ENCODE peak calls at places on chromosomes 12 and 14, in five cellular contexts. Y is neuronal stem cell, O is H1, R is H9, Z is mesendoderm. F is an unnamed sample.

GRCh38 chr12:25023808-25024207 is 74.9 kb upstream of the BCAT1 start:
- DNase-seq in Y (no peak), O (no peak), R (no peak), Z (no peak), F (no peak)

GRCh38 chr12:14961466-14962155 is at the start of gene ARHGDIB:
- DNase-seq in Y (no peak), O (no peak), R (no peak), Z (no peak), F (no peak)

GRCh38 chr14:72809063-72809462 is 84.8 kb downstream of the DPF3 start:
- DNase-seq in Y (no peak), O (no peak), R (no peak), Z (no peak), F (no peak)

GRCh38 chr12:29157486-29157946 is 8.4 kb downstream of the FAR2 start:
- DNase-seq in Y (no peak), O (no peak), R (no peak), Z (no peak), F (peak)

GRCh38 chr12:49061157-49061650 is 610 bp upstream of the KMT2D start:
- DNase-seq in Y (no peak), O (no peak), R (no peak), Z (no peak), F (no peak)

GRCh38 chr12:64172143-64172970 is 49.7 kb downstream of the KICS2 start:
- DNase-seq in Y (no peak), O (no peak), R (no peak), Z (peak), F (no peak)

GRCh38 chr12:82519508-82519907 is 161.2 kb downstream of the METTL25 start:
- DNase-seq in Y (no peak), O (no peak), R (no peak), Z (no peak), F (no peak)

GRCh38 chr12:52058631-52059324 is 7.5 kb downstream of the NR4A1 start:
- DNase-seq in Y (no peak), O (no peak), R (no peak), Z (no peak), F (peak)

GRCh38 chr14:73818821-73819220 is 32.8 kb upstream of the PTGR2 start:
- DNase-seq in Y (no peak), O (no peak), R (no peak), Z (no peak), F (no peak)

GRCh38 chr12:109870648-109871047 is 9.7 kb downstream of the GLTP start:
- DNase-seq in Y (no peak), O (no peak), R (no peak), Z (no peak), F (peak)

GRCh38 chr12:47725893-47726292 is 603 bp upstream of the ENDOU start:
- DNase-seq in Y (no peak), O (no peak), R (no peak), Z (no peak), F (peak)

GRCh38 chr12:94561943-94562411 is 88.4 kb downstream of the TMCC3 start:
- DNase-seq in Y (no peak), O (no peak), R (no peak), Z (no peak), F (no peak)

GRCh38 chr12:25469861-25470260 is 83.2 kb downstream of the LMNTD1 start:
- DNase-seq in Y (no peak), O (no peak), R (no peak), Z (no peak), F (peak)

GRCh38 chr14:81221579-81222102 is 882 bp upstream of the GTF2A1 start:
- DNase-seq in Y (no peak), O (no peak), R (no peak), Z (peak), F (peak)

GRCh38 chr14:31059152-31059924 is 33.2 kb upstream of the STRN3 start:
- DNase-seq in Y (no peak), O (no peak), R (no peak), Z (peak), F (peak)

GRCh38 chr14:103552011-103552797 is 10.3 kb downstream of the BAG5 start:
- DNase-seq in Y (no peak), O (no peak), R (no peak), Z (no peak), F (peak)

DNA sequence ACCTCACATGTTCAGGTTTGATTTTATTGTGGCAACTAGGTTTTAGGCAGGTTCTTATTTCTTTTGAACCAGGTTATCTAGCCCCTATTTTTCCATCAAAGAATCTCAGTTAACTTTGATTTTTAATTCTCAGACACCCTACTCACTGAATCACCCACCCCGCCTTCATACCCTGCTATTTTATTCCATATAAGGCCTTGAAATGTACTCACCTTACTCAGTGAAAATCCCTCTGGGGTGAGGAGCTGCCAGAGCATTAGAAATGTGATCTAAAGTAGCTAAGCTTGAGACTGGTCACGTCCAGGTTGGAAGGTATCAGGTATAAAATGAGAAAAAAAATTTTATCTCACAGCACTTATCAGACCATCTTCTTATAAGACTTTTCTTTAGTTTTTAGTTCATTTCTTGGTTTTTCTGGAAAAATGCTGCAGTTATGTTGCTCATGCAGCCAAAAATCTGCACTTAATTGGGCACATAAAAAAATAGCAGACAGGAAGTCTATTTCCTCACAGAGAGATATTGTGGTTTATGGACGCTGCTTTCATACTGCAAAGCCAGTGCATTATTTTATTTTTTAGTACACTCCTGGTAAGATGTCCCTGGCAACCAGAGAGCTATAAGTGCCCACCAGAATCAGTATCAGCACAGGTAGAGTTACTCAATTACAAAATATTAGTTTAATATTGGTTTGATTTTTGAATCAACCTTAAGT is 101.5 kb upstream of the CCDC91 start:
- DNase-seq in Y (no peak), O (no peak), R (no peak), Z (no peak), F (no peak)
- H2BK15ac ChIP-seq in Y (no peak), O (no peak), R (no peak), Z (no peak), F (no peak)

DNA sequence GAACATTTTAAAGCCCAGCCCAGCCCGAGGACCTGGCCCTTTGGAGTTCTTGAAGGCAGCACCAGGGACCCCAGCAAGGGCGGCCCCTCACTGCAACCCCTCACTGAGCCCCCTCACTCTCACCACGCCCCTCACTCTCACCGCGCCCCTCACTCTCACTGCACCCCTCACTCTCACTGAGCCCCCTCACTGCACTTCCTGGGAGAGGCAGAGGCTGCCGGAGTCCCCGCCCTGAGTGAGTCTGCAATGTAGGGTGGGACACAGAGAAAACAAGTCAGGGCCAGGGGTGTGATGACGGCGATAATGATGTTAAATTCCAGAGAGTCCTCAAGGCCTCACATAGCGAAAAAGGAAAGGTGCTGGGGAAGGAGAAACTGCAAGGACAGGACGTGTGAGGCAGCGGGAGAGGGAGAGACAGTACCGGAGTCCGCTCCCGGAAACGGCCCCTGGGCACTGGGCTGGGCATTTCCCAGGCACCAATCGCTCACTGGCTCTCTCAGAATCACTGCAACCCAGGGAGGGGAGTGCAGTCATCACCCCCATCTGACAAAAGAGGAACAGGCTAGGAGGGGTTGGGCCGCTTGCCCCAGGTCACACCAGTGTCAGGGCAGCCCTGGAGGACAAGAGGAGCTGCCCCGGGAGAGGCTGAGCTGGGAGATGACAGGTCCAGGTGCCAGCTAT is 24.9 kb downstream of the CCDC88C start:
- DNase-seq in Y (no peak), O (no peak), R (no peak), Z (peak), F (no peak)
- H3K9ac ChIP-seq in Y (no peak), O (no peak), R (no peak), Z (peak), F (no peak)

DNA sequence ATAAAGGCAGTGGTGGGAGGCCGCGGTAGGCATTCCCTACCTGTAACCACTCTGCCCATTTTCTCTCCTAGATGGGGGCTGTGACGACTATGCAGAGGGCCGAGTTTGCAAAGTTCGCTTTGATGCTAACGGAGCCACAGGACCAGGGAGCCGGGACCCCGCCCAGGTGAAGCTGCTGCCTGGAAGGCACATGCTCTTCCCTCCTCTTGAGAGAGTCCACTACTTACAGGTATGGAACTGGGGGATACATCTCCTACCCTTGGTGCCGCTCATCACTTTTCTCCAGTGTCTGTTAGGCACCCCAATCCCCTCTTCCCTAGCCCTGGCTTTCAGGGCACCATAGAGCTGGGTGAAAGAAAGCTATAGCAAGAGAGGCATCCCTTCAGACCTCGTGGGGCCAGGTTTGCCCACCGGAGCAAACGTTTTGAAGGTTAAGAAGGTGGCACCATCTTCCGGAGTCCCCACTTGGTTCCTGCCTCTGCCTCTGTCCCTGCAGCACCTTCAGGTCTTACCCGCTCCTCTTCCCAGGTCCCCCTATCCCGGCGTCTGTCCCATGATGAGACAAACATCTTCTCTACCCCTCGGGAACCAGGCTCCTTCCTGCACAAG is 2.0 kb upstream of the P3H3 start:
- DNase-seq in Y (no peak), O (no peak), R (no peak), Z (no peak), F (no peak)
- H2BK15ac ChIP-seq in Y (peak), O (peak), R (no peak), Z (no peak), F (no peak)

GRCh38 chr12:45232146-45232731 is 16.3 kb downstream of the ANO6 start:
- DNase-seq in Y (no peak), O (no peak), R (no peak), Z (no peak), F (peak)

GRCh38 chr12:45235087-45236025 is 19.5 kb downstream of the ANO6 start:
- DNase-seq in Y (no peak), O (no peak), R (peak), Z (peak), F (peak)

GRCh38 chr12:45231515-45232145 is 15.7 kb downstream of the ANO6 start:
- DNase-seq in Y (no peak), O (no peak), R (no peak), Z (no peak), F (peak)

GRCh38 chr12:45234134-45234865 is 18.4 kb downstream of the ANO6 start:
- DNase-seq in Y (peak), O (no peak), R (peak), Z (peak), F (peak)

GRCh38 chr12:45232771-45233372 is 17.0 kb downstream of the ANO6 start:
- DNase-seq in Y (no peak), O (no peak), R (peak), Z (peak), F (peak)
- H3K9ac ChIP-seq in Y (no peak), O (no peak), R (no peak), Z (no peak), F (peak)

GRCh38 chr12:111395557-111396187 is 10.1 kb upstream of the SH2B3 start:
- DNase-seq in Y (no peak), O (no peak), R (no peak), Z (no peak), F (no peak)

GRCh38 chr12:111401167-111401605 is 4.5 kb upstream of the SH2B3 start:
- DNase-seq in Y (no peak), O (no peak), R (no peak), Z (no peak), F (no peak)

GRCh38 chr12:111396726-111397445 is 8.8 kb upstream of the SH2B3 start:
- DNase-seq in Y (peak), O (peak), R (peak), Z (peak), F (peak)

GRCh38 chr12:111394480-111394879 is 11.2 kb upstream of the SH2B3 start:
- DNase-seq in Y (no peak), O (no peak), R (no peak), Z (no peak), F (no peak)

DNA sequence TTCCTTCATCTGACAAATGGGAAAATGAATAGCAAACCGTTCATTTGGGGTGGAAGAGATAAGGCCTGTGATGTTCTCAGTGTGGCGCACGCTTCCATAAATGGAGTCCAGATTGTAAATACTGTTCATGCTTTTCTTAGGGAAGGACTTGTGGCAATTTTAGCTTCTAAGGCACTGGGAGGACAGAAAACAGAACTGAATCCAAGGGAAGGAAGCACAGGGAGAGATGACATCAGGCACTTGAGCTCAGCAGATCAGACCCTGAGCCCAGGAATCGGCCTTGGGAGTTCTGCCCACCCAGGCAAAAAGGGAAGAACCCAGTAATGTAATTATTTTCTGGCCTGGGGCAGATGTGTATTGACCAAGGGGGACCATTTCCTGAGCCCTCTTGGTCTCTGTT is 7.2 kb upstream of the SH2B3 start:
- DNase-seq in Y (no peak), O (no peak), R (no peak), Z (no peak), F (no peak)
- H2BK15ac ChIP-seq in Y (no peak), O (no peak), R (no peak), Z (no peak), F (peak)

F was measured in IMR-90.